ENCODE peak calls at places on chromosomes 12 and 14, in seven cellular contexts. One of them, this sample, is unnamed.

GRCh38 chr14:56318393-56319115 is 200.3 kb downstream of the PELI2 start:
- DNase-seq in NCI-H510A: no peak
- DNase-seq in activated B cell treated with CpG ODN at 0.5 μM for 24 hours: no peak
- DNase-seq in pancreas: no peak
- DNase-seq in activated naive CD4-positive, alpha-beta T cell treated with anti-CD3 and anti-CD28 coated beads for 36 hours: no peak
- DNase-seq in MV-4-11: no peak
- DNase-seq in GM20000: no peak
- DNase-seq in this sample: no peak

GRCh38 chr12:120495189-120495722 is 657 bp upstream of the DYNLL1 start:
- DNase-seq in NCI-H510A: no peak
- DNase-seq in activated B cell treated with CpG ODN at 0.5 μM for 24 hours: no peak
- DNase-seq in pancreas: peak
- DNase-seq in activated naive CD4-positive, alpha-beta T cell treated with anti-CD3 and anti-CD28 coated beads for 36 hours: peak
- DNase-seq in MV-4-11: no peak
- DNase-seq in GM20000: no peak
- DNase-seq in this sample: peak

GRCh38 chr12:65170245-65170881 is 980 bp downstream of the LEMD3 start:
- DNase-seq in NCI-H510A: peak
- DNase-seq in activated B cell treated with CpG ODN at 0.5 μM for 24 hours: peak
- DNase-seq in pancreas: peak
- DNase-seq in activated naive CD4-positive, alpha-beta T cell treated with anti-CD3 and anti-CD28 coated beads for 36 hours: peak
- DNase-seq in MV-4-11: peak
- DNase-seq in GM20000: peak
- DNase-seq in this sample: peak

GRCh38 chr12:46783881-46784280 is 41.9 kb downstream of the SLC38A4 start:
- DNase-seq in NCI-H510A: no peak
- DNase-seq in activated B cell treated with CpG ODN at 0.5 μM for 24 hours: no peak
- DNase-seq in pancreas: no peak
- DNase-seq in activated naive CD4-positive, alpha-beta T cell treated with anti-CD3 and anti-CD28 coated beads for 36 hours: no peak
- DNase-seq in MV-4-11: no peak
- DNase-seq in GM20000: no peak
- DNase-seq in this sample: no peak

GRCh38 chr12:47686645-47687240 is 19.1 kb downstream of the RPAP3 start:
- DNase-seq in NCI-H510A: no peak
- DNase-seq in activated B cell treated with CpG ODN at 0.5 μM for 24 hours: no peak
- DNase-seq in pancreas: no peak
- DNase-seq in activated naive CD4-positive, alpha-beta T cell treated with anti-CD3 and anti-CD28 coated beads for 36 hours: peak
- DNase-seq in MV-4-11: peak
- DNase-seq in GM20000: peak
- DNase-seq in this sample: no peak

GRCh38 chr12:45183263-45183662 is 32.6 kb upstream of the ANO6 start:
- DNase-seq in NCI-H510A: no peak
- DNase-seq in activated B cell treated with CpG ODN at 0.5 μM for 24 hours: no peak
- DNase-seq in pancreas: no peak
- DNase-seq in activated naive CD4-positive, alpha-beta T cell treated with anti-CD3 and anti-CD28 coated beads for 36 hours: no peak
- DNase-seq in MV-4-11: peak
- DNase-seq in GM20000: no peak
- DNase-seq in this sample: no peak

GRCh38 chr12:202081-202731 is 11.8 kb downstream of the SLC6A12 start:
- DNase-seq in NCI-H510A: peak
- DNase-seq in activated B cell treated with CpG ODN at 0.5 μM for 24 hours: no peak
- DNase-seq in pancreas: no peak
- DNase-seq in activated naive CD4-positive, alpha-beta T cell treated with anti-CD3 and anti-CD28 coated beads for 36 hours: no peak
- DNase-seq in MV-4-11: no peak
- DNase-seq in GM20000: no peak
- DNase-seq in this sample: no peak

GRCh38 chr12:1927751-1928351 is 9.4 kb upstream of the CACNA2D4 start:
- DNase-seq in NCI-H510A: no peak
- DNase-seq in activated B cell treated with CpG ODN at 0.5 μM for 24 hours: no peak
- DNase-seq in pancreas: peak
- DNase-seq in activated naive CD4-positive, alpha-beta T cell treated with anti-CD3 and anti-CD28 coated beads for 36 hours: no peak
- DNase-seq in MV-4-11: no peak
- DNase-seq in GM20000: no peak
- DNase-seq in this sample: no peak

GRCh38 chr12:12881495-12881894 is 9.9 kb upstream of the GPRC5A start:
- DNase-seq in NCI-H510A: no peak
- DNase-seq in activated B cell treated with CpG ODN at 0.5 μM for 24 hours: no peak
- DNase-seq in pancreas: no peak
- DNase-seq in activated naive CD4-positive, alpha-beta T cell treated with anti-CD3 and anti-CD28 coated beads for 36 hours: no peak
- DNase-seq in MV-4-11: peak
- DNase-seq in GM20000: no peak
- DNase-seq in this sample: no peak

GRCh38 chr12:120399531-120399930 is 30.6 kb upstream of the MSI1 start:
- DNase-seq in NCI-H510A: no peak
- DNase-seq in activated B cell treated with CpG ODN at 0.5 μM for 24 hours: no peak
- DNase-seq in pancreas: no peak
- DNase-seq in activated naive CD4-positive, alpha-beta T cell treated with anti-CD3 and anti-CD28 coated beads for 36 hours: no peak
- DNase-seq in MV-4-11: no peak
- DNase-seq in GM20000: peak
- DNase-seq in this sample: no peak

GRCh38 chr14:69077841-69078240 is 75.1 kb downstream of the DCAF5 start:
- DNase-seq in NCI-H510A: no peak
- DNase-seq in activated B cell treated with CpG ODN at 0.5 μM for 24 hours: no peak
- DNase-seq in pancreas: no peak
- DNase-seq in activated naive CD4-positive, alpha-beta T cell treated with anti-CD3 and anti-CD28 coated beads for 36 hours: no peak
- DNase-seq in MV-4-11: no peak
- DNase-seq in GM20000: no peak
- DNase-seq in this sample: no peak

GRCh38 chr14:50501642-50502041 is 30.7 kb downstream of the MAP4K5 start:
- DNase-seq in NCI-H510A: no peak
- DNase-seq in activated B cell treated with CpG ODN at 0.5 μM for 24 hours: no peak
- DNase-seq in pancreas: no peak
- DNase-seq in activated naive CD4-positive, alpha-beta T cell treated with anti-CD3 and anti-CD28 coated beads for 36 hours: no peak
- DNase-seq in MV-4-11: no peak
- DNase-seq in GM20000: no peak
- DNase-seq in this sample: no peak

GRCh38 chr14:103879570-103880333 is 32.4 kb upstream of the PPP1R13B start:
- DNase-seq in NCI-H510A: no peak
- DNase-seq in activated B cell treated with CpG ODN at 0.5 μM for 24 hours: no peak
- DNase-seq in pancreas: peak
- DNase-seq in activated naive CD4-positive, alpha-beta T cell treated with anti-CD3 and anti-CD28 coated beads for 36 hours: peak
- DNase-seq in MV-4-11: no peak
- DNase-seq in GM20000: no peak
- DNase-seq in this sample: peak

GRCh38 chr12:128727999-128728398 is 95.8 kb downstream of the SLC15A4 start:
- DNase-seq in NCI-H510A: no peak
- DNase-seq in activated B cell treated with CpG ODN at 0.5 μM for 24 hours: no peak
- DNase-seq in pancreas: no peak
- DNase-seq in activated naive CD4-positive, alpha-beta T cell treated with anti-CD3 and anti-CD28 coated beads for 36 hours: no peak
- DNase-seq in MV-4-11: no peak
- DNase-seq in GM20000: no peak
- DNase-seq in this sample: no peak

GRCh38 chr14:90795744-90796143 is 20.5 kb downstream of the TTC7B start:
- DNase-seq in NCI-H510A: no peak
- DNase-seq in activated B cell treated with CpG ODN at 0.5 μM for 24 hours: no peak
- DNase-seq in pancreas: no peak
- DNase-seq in activated naive CD4-positive, alpha-beta T cell treated with anti-CD3 and anti-CD28 coated beads for 36 hours: no peak
- DNase-seq in MV-4-11: no peak
- DNase-seq in GM20000: no peak
- DNase-seq in this sample: no peak

GRCh38 chr14:58297412-58297761 is 968 bp upstream of the ARID4A start:
- DNase-seq in NCI-H510A: no peak
- DNase-seq in activated B cell treated with CpG ODN at 0.5 μM for 24 hours: no peak
- DNase-seq in pancreas: no peak
- DNase-seq in activated naive CD4-positive, alpha-beta T cell treated with anti-CD3 and anti-CD28 coated beads for 36 hours: no peak
- DNase-seq in MV-4-11: no peak
- DNase-seq in GM20000: no peak
- DNase-seq in this sample: no peak

GRCh38 chr12:12965836-12966235 is 13.9 kb upstream of the GPRC5D start:
- DNase-seq in NCI-H510A: no peak
- DNase-seq in activated B cell treated with CpG ODN at 0.5 μM for 24 hours: no peak
- DNase-seq in pancreas: no peak
- DNase-seq in activated naive CD4-positive, alpha-beta T cell treated with anti-CD3 and anti-CD28 coated beads for 36 hours: no peak
- DNase-seq in MV-4-11: no peak
- DNase-seq in GM20000: no peak
- DNase-seq in this sample: no peak

GRCh38 chr12:93824514-93825500 is 147.6 kb downstream of the CRADD start:
- DNase-seq in NCI-H510A: no peak
- DNase-seq in activated B cell treated with CpG ODN at 0.5 μM for 24 hours: no peak
- DNase-seq in pancreas: no peak
- DNase-seq in activated naive CD4-positive, alpha-beta T cell treated with anti-CD3 and anti-CD28 coated beads for 36 hours: no peak
- DNase-seq in MV-4-11: no peak
- DNase-seq in GM20000: no peak
- DNase-seq in this sample: no peak

GRCh38 chr12:131434208-131435125 is 276.4 kb upstream of the SFSWAP start:
- DNase-seq in NCI-H510A: no peak
- DNase-seq in activated B cell treated with CpG ODN at 0.5 μM for 24 hours: no peak
- DNase-seq in pancreas: no peak
- DNase-seq in activated naive CD4-positive, alpha-beta T cell treated with anti-CD3 and anti-CD28 coated beads for 36 hours: no peak
- DNase-seq in MV-4-11: no peak
- DNase-seq in GM20000: no peak
- DNase-seq in this sample: no peak

GRCh38 chr14:57831981-57832380 is 33.9 kb downstream of the SLC35F4 start:
- DNase-seq in NCI-H510A: no peak
- DNase-seq in activated B cell treated with CpG ODN at 0.5 μM for 24 hours: no peak
- DNase-seq in pancreas: no peak
- DNase-seq in activated naive CD4-positive, alpha-beta T cell treated with anti-CD3 and anti-CD28 coated beads for 36 hours: no peak
- DNase-seq in MV-4-11: no peak
- DNase-seq in GM20000: no peak
- DNase-seq in this sample: no peak

GRCh38 chr12:106345739-106346138 is 11.8 kb upstream of the POLR3B start:
- DNase-seq in NCI-H510A: no peak
- DNase-seq in activated B cell treated with CpG ODN at 0.5 μM for 24 hours: no peak
- DNase-seq in pancreas: peak
- DNase-seq in activated naive CD4-positive, alpha-beta T cell treated with anti-CD3 and anti-CD28 coated beads for 36 hours: peak
- DNase-seq in MV-4-11: no peak
- DNase-seq in GM20000: no peak
- DNase-seq in this sample: peak

GRCh38 chr12:28237423-28237822 is 47.2 kb downstream of the CCDC91 start:
- DNase-seq in NCI-H510A: no peak
- DNase-seq in activated B cell treated with CpG ODN at 0.5 μM for 24 hours: no peak
- DNase-seq in pancreas: no peak
- DNase-seq in activated naive CD4-positive, alpha-beta T cell treated with anti-CD3 and anti-CD28 coated beads for 36 hours: no peak
- DNase-seq in MV-4-11: no peak
- DNase-seq in GM20000: no peak
- DNase-seq in this sample: no peak

GRCh38 chr12:52675301-52675701 is 4.9 kb downstream of the KRT1 start:
- DNase-seq in NCI-H510A: no peak
- DNase-seq in activated B cell treated with CpG ODN at 0.5 μM for 24 hours: no peak
- DNase-seq in pancreas: no peak
- DNase-seq in activated naive CD4-positive, alpha-beta T cell treated with anti-CD3 and anti-CD28 coated beads for 36 hours: no peak
- DNase-seq in MV-4-11: no peak
- DNase-seq in GM20000: no peak
- DNase-seq in this sample: no peak

GRCh38 chr14:53495846-53496343 is 342.8 kb upstream of the DDHD1 start:
- DNase-seq in NCI-H510A: no peak
- DNase-seq in activated B cell treated with CpG ODN at 0.5 μM for 24 hours: no peak
- DNase-seq in pancreas: no peak
- DNase-seq in activated naive CD4-positive, alpha-beta T cell treated with anti-CD3 and anti-CD28 coated beads for 36 hours: no peak
- DNase-seq in MV-4-11: no peak
- DNase-seq in GM20000: no peak
- DNase-seq in this sample: no peak

This sample was measured in lung.